ENCODE peak calls at places on chromosomes 4 and X, in ten cellular contexts. S is stimulated activated CD4-positive, alpha-beta T cell treated with anti-CD3 and anti-CD28 coated beads, Interleukin-4, amount 100 ng/mL, for 4 hours; D is amniotic stem cell; O is dorsolateral prefrontal cortex; K is activated CD8-positive, alpha-beta memory T cell treated with anti-CD3 and anti-CD28 coated beads, Interleukin-2, amount 50 U/mL, for 4 hours; Q is NCI-H1092 treated with DMSO at 0.1 percent for 48 hours; B is MM.1S; L is upper lobe of right lung; A is activated CD4-positive, alpha-beta T cell treated with anti-CD3 and anti-CD28 coated beads, Interleukin-2, amount 10 ng/mL, durations not matched to agents 7 days and 5 days; H is fibroblast of gingiva. P is an unnamed sample.

GRCh38 chr4:108902769-108903168 is 139.9 kb upstream of the ETNPPL start:
- DNase-seq in S (no peak), D (no peak), O (no peak), K (no peak), Q (no peak), B (peak; percentile 24), L (no peak), A (no peak), H (no peak), P (no peak)

GRCh38 chr4:110636677-110637407 is 14.0 kb upstream of the PITX2 start:
- DNase-seq in S (no peak), D (no peak), O (no peak), K (no peak), Q (no peak), B (no peak), L (no peak), A (no peak), H (peak; percentile 4), P (peak; percentile 60)

GRCh38 chr4:106869551-106869950 is 166.6 kb downstream of the DKK2 start:
- DNase-seq in S (no peak), D (no peak), O (no peak), K (no peak), Q (no peak), B (no peak), L (no peak), A (no peak), H (peak; percentile 68), P (peak; percentile 73)

GRCh38 chrX:67558267-67558666 is 14.4 kb downstream of the AR start:
- DNase-seq in S (no peak), D (no peak), O (no peak), K (no peak), Q (no peak), B (no peak), L (no peak), A (no peak), H (no peak), P (no peak)

GRCh38 chr4:6680372-6681034 is 13.2 kb upstream of the S100P start:
- DNase-seq in S (no peak), D (no peak), O (no peak), K (no peak), Q (no peak), B (no peak), L (no peak), A (no peak), H (no peak), P (no peak)

GRCh38 chr4:73281982-73282381 is 23.4 kb upstream of the ANKRD17 start:
- DNase-seq in S (no peak), D (no peak), O (no peak), K (no peak), Q (no peak), B (no peak), L (no peak), A (no peak), H (no peak), P (no peak)

GRCh38 chr4:3233391-3234071 is 15.4 kb upstream of the MSANTD1 start:
- DNase-seq in S (no peak), D (no peak), O (no peak), K (no peak), Q (no peak), B (no peak), L (no peak), A (no peak), H (no peak), P (peak; percentile 63)

GRCh38 chr4:47383829-47384427 is 79.6 kb downstream of the COMMD8 start:
- DNase-seq in S (no peak), D (peak; percentile 50), O (no peak), K (no peak), Q (peak; percentile 48), B (peak; percentile 45), L (no peak), A (no peak), H (peak; percentile 21), P (peak; percentile 60)

GRCh38 chrX:37599735-37600134 is 28.3 kb downstream of the LANCL3 start:
- DNase-seq in S (no peak), D (no peak), O (no peak), K (no peak), Q (no peak), B (peak; percentile 24), L (no peak), A (no peak), H (no peak), P (no peak)

GRCh38 chrX:139194571-139195280 is 335.8 kb upstream of the F9 start:
- DNase-seq in S (no peak), D (no peak), O (no peak), K (no peak), Q (no peak), B (peak; percentile 78), L (peak; percentile 76), A (no peak), H (no peak), P (no peak)

GRCh38 chrX:63275127-63275526 is 76.0 kb downstream of the SPIN4 start:
- DNase-seq in S (no peak), D (no peak), O (no peak), K (no peak), Q (no peak), B (peak; percentile 38), L (no peak), A (peak; percentile 6), H (no peak), P (no peak)